ENCODE peak calls at places on chromosomes 1 and 21, in eight cellular contexts. W is CD8-positive, alpha-beta T cell; B is left ventricle myocardium inferior; I is IMR-90; R is heart right ventricle; F is fibroblast of lung; K is substantia nigra; X is RWPE1. Y is an unnamed sample.

GRCh38 chr1:58929667-58930325 is 145.9 kb upstream of the JUN start:
- DNase-seq in B (no peak), X (peak), F (peak), W (peak), K (no peak), R (no peak), I (no peak), Y (peak)

GRCh38 chr1:8059161-8059622 is 33.1 kb upstream of the ERRFI1 start:
- DNase-seq in B (no peak), W (no peak), R (no peak), I (peak), F (peak), X (no peak), K (no peak), Y (no peak)

GRCh38 chr1:65418522-65419185 is 1.8 kb upstream of the LEPR start:
- DNase-seq in F (no peak), I (peak), W (no peak), X (no peak), R (no peak), B (no peak), K (no peak), Y (no peak)

GRCh38 chr1:25568834-25569598 is 25.6 kb downstream of the LDLRAP1 start:
- DNase-seq in R (no peak), K (no peak), B (no peak), I (peak), W (peak), X (peak), F (peak), Y (no peak)

GRCh38 chr1:8257621-8258020 is 60.3 kb upstream of the SLC45A1 start:
- DNase-seq in F (no peak), K (no peak), R (no peak), B (no peak), X (peak), W (no peak), I (no peak), Y (no peak)

GRCh38 chr1:44084998-44085675 is 33.5 kb upstream of the KLF17 start:
- DNase-seq in B (no peak), X (peak), F (peak), W (no peak), R (no peak), I (peak), K (no peak), Y (no peak)

GRCh38 chr1:202553560-202554038 is 156.7 kb downstream of the SYT2 start:
- DNase-seq in K (no peak), I (peak), X (no peak), W (no peak), B (no peak), F (peak), R (peak), Y (no peak)

GRCh38 chr21:14533555-14534400 is 12.3 kb downstream of the SAMSN1 start:
- DNase-seq in B (no peak), X (peak), W (no peak), R (no peak), F (peak), K (no peak), I (no peak), Y (no peak)

GRCh38 chr1:98761238-98761637 is 99.7 kb downstream of the SNX7 start:
- DNase-seq in W (no peak), B (no peak), R (no peak), F (no peak), X (no peak), K (no peak), I (no peak), Y (no peak)

GRCh38 chr1:27445177-27445936 is 44.6 kb downstream of the WASF2 start:
- DNase-seq in X (no peak), W (no peak), F (no peak), B (no peak), I (no peak), K (no peak), R (no peak), Y (no peak)

GRCh38 chr1:233368106-233368783 is 40.7 kb downstream of the MAP3K21 start:
- DNase-seq in I (peak), X (no peak), R (no peak), B (no peak), F (peak), W (no peak), K (no peak), Y (no peak)

GRCh38 chr1:50474859-50475809 is 51.9 kb upstream of the DMRTA2 start:
- DNase-seq in W (no peak), B (no peak), X (peak), I (peak), F (peak), R (no peak), K (no peak), Y (no peak)

GRCh38 chr1:172536256-172536655 is 3.3 kb downstream of the SUCO start:
- DNase-seq in B (no peak), W (no peak), F (no peak), X (no peak), R (no peak), I (no peak), K (no peak), Y (no peak)

GRCh38 chr1:31798433-31799195 is 17.2 kb downstream of the SPOCD1 start:
- DNase-seq in X (peak), F (peak), R (no peak), I (peak), B (no peak), K (no peak), W (no peak), Y (no peak)

GRCh38 chr1:47547753-47548152 is 109.9 kb downstream of the FOXD2 start:
- DNase-seq in W (no peak), B (no peak), K (no peak), X (no peak), R (no peak), F (peak), I (peak), Y (no peak)

GRCh38 chr1:184840596-184840995 is 85.9 kb upstream of the EDEM3 start:
- DNase-seq in K (no peak), W (no peak), R (no peak), F (no peak), X (no peak), I (no peak), B (no peak), Y (no peak)

GRCh38 chr1:109239580-109240068 is 9.7 kb upstream of the CELSR2 start:
- DNase-seq in X (no peak), W (peak), K (no peak), F (peak), I (peak), B (no peak), R (no peak), Y (no peak)

GRCh38 chr1:6001992-6002576 is 9.9 kb upstream of the NPHP4 start:
- DNase-seq in B (peak), K (no peak), X (peak), W (peak), R (no peak), F (no peak), I (no peak), Y (peak)

GRCh38 chr1:227447531-227447990 is 115.8 kb upstream of the ZNF678 start:
- DNase-seq in I (no peak), B (peak), F (peak), W (no peak), X (peak), K (no peak), R (peak), Y (no peak)

GRCh38 chr1:63108226-63108625 is 214.1 kb upstream of the FOXD3 start:
- DNase-seq in W (no peak), I (no peak), X (no peak), R (no peak), F (peak), K (no peak), B (no peak), Y (no peak)

GRCh38 chr1:198683449-198683848 is 44.6 kb downstream of the PTPRC start:
- DNase-seq in B (no peak), X (no peak), K (no peak), W (no peak), R (no peak), F (no peak), I (no peak), Y (no peak)

GRCh38 chr1:237219751-237220150 is 177.8 kb downstream of the RYR2 start:
- DNase-seq in I (no peak), F (no peak), W (no peak), K (no peak), B (peak), X (no peak), R (no peak), Y (no peak)

GRCh38 chr1:63454269-63454668 is 68.8 kb downstream of the ITGB3BP start:
- DNase-seq in I (peak), W (no peak), K (no peak), B (no peak), F (peak), X (no peak), R (no peak), Y (no peak)

GRCh38 chr1:15426492-15427279 is 11.6 kb upstream of the CTRC start:
- DNase-seq in B (no peak), W (no peak), I (peak), F (peak), R (no peak), K (no peak), X (no peak), Y (no peak)

GRCh38 chr1:114037952-114038867 is 58.9 kb downstream of the OLFML3 start:
- DNase-seq in F (no peak), B (no peak), I (no peak), W (no peak), R (no peak), K (no peak), X (no peak), Y (no peak)

GRCh38 chr1:210597555-210598134 is 268.9 kb downstream of the HHAT start:
- DNase-seq in F (peak), R (no peak), I (peak), K (no peak), B (no peak), W (no peak), X (peak), Y (no peak)

GRCh38 chr1:229769006-229769405 is 143.0 kb downstream of the URB2 start:
- DNase-seq in F (no peak), X (no peak), R (no peak), B (no peak), K (no peak), I (no peak), W (no peak), Y (no peak)

GRCh38 chr1:241749041-241749798 is 97.1 kb downstream of the WDR64 start:
- DNase-seq in X (peak), B (no peak), I (no peak), K (no peak), R (no peak), W (no peak), F (peak), Y (no peak)

GRCh38 chr1:29196863-29197589 is 15.3 kb upstream of the SRSF4 start:
- DNase-seq in R (no peak), B (no peak), K (no peak), X (no peak), I (peak), F (peak), W (no peak), Y (no peak)

GRCh38 chr1:179164494-179164893 is 65.0 kb downstream of the ABL2 start:
- DNase-seq in W (no peak), B (no peak), K (no peak), X (peak), F (peak), I (peak), R (no peak), Y (no peak)

GRCh38 chr1:163055531-163055930 is 13.6 kb upstream of the RGS4 start:
- DNase-seq in R (no peak), B (no peak), I (no peak), W (no peak), F (no peak), K (no peak), X (no peak), Y (no peak)

GRCh38 chr1:42793824-42794223 is 9.0 kb downstream of the TMEM269 start:
- DNase-seq in B (no peak), X (no peak), F (no peak), W (no peak), R (no peak), K (no peak), I (no peak), Y (no peak)

GRCh38 chr1:42798010-42798409 is 13.2 kb downstream of the TMEM269 start:
- DNase-seq in I (no peak), X (no peak), K (no peak), B (no peak), F (no peak), R (no peak), W (no peak), Y (no peak)

GRCh38 chr1:42801832-42802483 is 15.0 kb upstream of the ERMAP start:
- DNase-seq in X (no peak), B (no peak), K (no peak), W (no peak), F (peak), R (no peak), I (peak), Y (no peak)

GRCh38 chr1:42797414-42797813 is 12.6 kb downstream of the TMEM269 start:
- DNase-seq in I (no peak), K (no peak), W (no peak), B (no peak), F (no peak), R (no peak), X (no peak), Y (no peak)
- H3K27ac ChIP-seq in I (no peak), K (no peak), W (no peak), B (no peak), F (no peak), R (no peak), X (no peak), Y (no peak)

GRCh38 chr1:161934278-161934608 is 89.4 kb downstream of the OLFML2B start:
- DNase-seq in I (no peak), R (no peak), B (no peak), W (no peak), X (no peak), F (no peak), K (no peak), Y (no peak)
- H3K27ac ChIP-seq in I (no peak), R (no peak), B (no peak), W (no peak), X (no peak), F (no peak), K (no peak), Y (no peak)

GRCh38 chr1:231363624-231364023 is 25.5 kb downstream of the SPRTN start:
- DNase-seq in I (no peak), K (no peak), X (no peak), W (no peak), B (no peak), F (no peak), R (no peak), Y (no peak)
- H3K27ac ChIP-seq in I (no peak), K (no peak), X (no peak), W (no peak), B (peak), F (no peak), R (no peak), Y (no peak)

DNA sequence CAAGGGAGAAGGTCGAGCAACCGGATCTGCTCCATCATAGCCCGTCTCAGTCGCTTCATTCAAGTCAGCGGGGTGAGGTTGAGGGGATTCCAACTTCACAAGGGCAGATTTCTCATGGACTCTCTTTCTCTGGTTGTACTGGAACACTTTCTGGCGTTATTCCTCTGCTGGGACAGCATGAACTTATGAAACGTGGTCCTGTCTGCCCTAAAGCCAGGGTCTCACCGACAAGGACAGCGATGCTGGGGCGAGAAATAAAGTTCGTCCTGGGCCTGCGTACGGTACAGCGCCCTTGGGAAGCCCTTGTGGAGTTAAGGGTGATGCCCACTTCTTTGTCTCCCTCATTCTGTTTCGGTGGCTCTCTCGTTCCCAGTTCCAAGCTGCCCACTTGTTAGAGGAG is 1.3 kb upstream of the FLVCR1 start:
- DNase-seq in K (no peak), I (no peak), B (no peak), X (no peak), F (no peak), W (no peak), R (no peak), Y (no peak)
- H3K27ac ChIP-seq in K (no peak), I (no peak), B (no peak), X (peak), F (peak), W (no peak), R (no peak), Y (no peak)

GRCh38 chr1:75630004-75630403 is 19.1 kb upstream of the SLC44A5 start:
- DNase-seq in X (no peak), B (no peak), R (no peak), I (no peak), W (no peak), K (no peak), F (no peak), Y (no peak)
- H3K27ac ChIP-seq in X (no peak), B (no peak), R (no peak), I (no peak), W (no peak), K (no peak), F (no peak), Y (no peak)